ENCODE peak calls at places on chromosomes 16 and 17, in ten cellular contexts. Q is H9; M is stimulated activated naive CD8-positive, alpha-beta T cell treated with anti-CD3 and anti-CD28 coated beads, Interleukin-15, Interleukin-2, amounts not matched to agents 100 U/mL and 50 U/mL, for 24 hours; O is HT1080; E is IMR-90; K is neural crest cell; D is caudate nucleus; R is stimulated activated CD8-positive, alpha-beta memory T cell treated with anti-CD3 and anti-CD28 coated beads, Interleukin-4, amount 100 ng/mL, for 24 hours; V is GM20000; T is left colon. B is an unnamed sample.

GRCh38 chr17:32323784-32324590 is 18.0 kb downstream of the C17orf75 start:
- DNase-seq in Q (no peak), R (no peak), K (no peak), E (peak; percentile 31), T (peak; percentile 39), V (peak; percentile 37), O (peak; percentile 34), D (no peak), M (peak; percentile 53), B (peak; percentile 40)

GRCh38 chr17:36550491-36551417 is 6.0 kb downstream of the GGNBP2 start:
- DNase-seq in K (no peak), O (no peak), E (no peak), D (no peak), R (no peak), V (peak; percentile 50), T (no peak), Q (no peak), M (no peak), B (no peak)

GRCh38 chr16:73058616-73059409 is 10.9 kb upstream of the ZFHX3 start:
- DNase-seq in D (no peak), M (peak; percentile 34), O (peak; percentile 74), K (peak; percentile 53), E (peak; percentile 43), Q (no peak), T (no peak), R (no peak), V (peak; percentile 76), B (peak; percentile 61)

GRCh38 chr17:3794890-3795757 is 5.9 kb downstream of the ITGAE start:
- DNase-seq in O (peak; percentile 70), D (no peak), K (no peak), T (no peak), Q (no peak), E (peak; percentile 67), V (no peak), M (peak; percentile 72), R (peak; percentile 66), B (peak; percentile 58)

GRCh38 chr16:5315914-5316313 is 218.3 kb upstream of the EEF2KMT start:
- DNase-seq in D (no peak), E (no peak), O (no peak), Q (no peak), V (no peak), T (no peak), M (no peak), K (no peak), R (no peak), B (no peak)

GRCh38 chr17:77437747-77438146 is 297.0 kb downstream of the SEC14L1 start:
- DNase-seq in T (no peak), E (no peak), M (no peak), V (no peak), Q (no peak), D (no peak), O (no peak), R (no peak), K (no peak), B (no peak)

GRCh38 chr17:45299311-45299710 is 17.5 kb downstream of the MAP3K14 start:
- DNase-seq in M (no peak), E (no peak), Q (no peak), V (no peak), O (no peak), T (no peak), K (peak; percentile 18), R (no peak), D (no peak), B (no peak)

GRCh38 chr17:74031314-74032080 is 172.0 kb upstream of the RPL38 start:
- DNase-seq in Q (no peak), E (no peak), R (no peak), V (no peak), O (no peak), T (no peak), D (no peak), K (no peak), M (no peak), B (no peak)

GRCh38 chr16:28925386-28926228 is 569 bp upstream of the RABEP2 start:
- DNase-seq in V (peak; percentile 77), D (no peak), T (peak; percentile 81), O (peak; percentile 87), M (peak; percentile 88), K (no peak), R (peak; percentile 76), Q (no peak), E (peak; percentile 68), B (peak; percentile 88)

GRCh38 chr16:77745972-77746371 is 23.7 kb downstream of the NUDT7 start:
- DNase-seq in O (no peak), T (no peak), K (no peak), D (no peak), E (peak; percentile 62), Q (no peak), M (no peak), V (no peak), R (no peak), B (no peak)

GRCh38 chr16:75203667-75204409 is 3.1 kb downstream of the CTRB2 start:
- DNase-seq in K (no peak), E (no peak), D (no peak), M (no peak), R (no peak), Q (no peak), T (no peak), O (no peak), V (no peak), B (no peak)

GRCh38 chr16:22711847-22712246 is 102.1 kb upstream of the HS3ST2 start:
- DNase-seq in K (no peak), D (no peak), T (no peak), V (no peak), Q (no peak), R (no peak), O (peak; percentile 42), M (no peak), E (no peak), B (no peak)

B was measured in EH.